ENCODE peak calls at places on chromosomes 6 and 20, in seven cellular contexts. Q, V, P, W, U, H and N are unnamed samples.

GRCh38 chr6:114042267-114043075 is 71.5 kb upstream of the HDAC2 start:
- DNase-seq in Q (peak; percentile 31), V (no peak), P (no peak), W (no peak), U (no peak), H (peak; percentile 27), N (no peak)

GRCh38 chr6:120010075-120010474 is 660.5 kb upstream of the MAN1A1 start:
- DNase-seq in Q (no peak), V (no peak), P (no peak), W (no peak), U (no peak), H (no peak), N (no peak)

GRCh38 chr6:156421933-156422332 is 355.2 kb upstream of the ARID1B start:
- DNase-seq in Q (no peak), V (no peak), P (no peak), W (no peak), U (no peak), H (no peak), N (no peak)

GRCh38 chr20:49276895-49277785 is 717 bp downstream of the ZNFX1 start:
- DNase-seq in Q (no peak), V (peak; percentile 15), P (peak; percentile 68), W (peak; percentile 71), U (no peak), H (no peak), N (peak; percentile 86)

GRCh38 chr6:86192123-86192522 is 549.4 kb upstream of the SYNCRIP start:
- DNase-seq in Q (peak; percentile 4), V (no peak), P (no peak), W (no peak), U (no peak), H (no peak), N (peak; percentile 7)

GRCh38 chr6:72784581-72784980 is 162.7 kb downstream of the KCNQ5 start:
- DNase-seq in Q (peak; percentile 48), V (no peak), P (no peak), W (no peak), U (no peak), H (peak; percentile 51), N (no peak)

GRCh38 chr6:104689551-104690205 is 170.0 kb downstream of the HACE1 start:
- DNase-seq in Q (peak; percentile 44), V (no peak), P (no peak), W (no peak), U (no peak), H (peak; percentile 22), N (no peak)

GRCh38 chr20:44768854-44769480 is 23.3 kb downstream of the KCNK15 start:
- DNase-seq in Q (no peak), V (no peak), P (no peak), W (no peak), U (no peak), H (no peak), N (no peak)

GRCh38 chr20:25296094-25297093 is 48.5 kb downstream of the PYGB start:
- DNase-seq in Q (no peak), V (no peak), P (no peak), W (no peak), U (no peak), H (peak; percentile 13), N (peak; percentile 51)

GRCh38 chr20:32623667-32624157 is 38.6 kb upstream of the NOL4L start:
- DNase-seq in Q (no peak), V (peak; percentile 35), P (no peak), W (no peak), U (no peak), H (no peak), N (no peak)
- TF ChIP-seq CTCF in Q (no peak), V (peak; percentile 49), P (no peak), W (no peak), U (no peak), H (no peak), N (no peak)

GRCh38 chr6:150897400-150897943 is 32.0 kb downstream of the MTHFD1L start:
- DNase-seq in Q (no peak), V (no peak), P (no peak), W (no peak), U (no peak), H (no peak), N (no peak)

GRCh38 chr6:150895898-150896632 is 30.6 kb downstream of the MTHFD1L start:
- DNase-seq in Q (no peak), V (no peak), P (no peak), W (no peak), U (no peak), H (no peak), N (no peak)

GRCh38 chr6:150894191-150894744 is 28.8 kb downstream of the MTHFD1L start:
- DNase-seq in Q (no peak), V (no peak), P (no peak), W (no peak), U (no peak), H (no peak), N (no peak)

GRCh38 chr6:150891886-150892485 is 26.5 kb downstream of the MTHFD1L start:
- DNase-seq in Q (peak; percentile 90), V (peak; percentile 46), P (peak; percentile 84), W (peak; percentile 92), U (peak; percentile 50), H (peak; percentile 87), N (peak; percentile 68)

GRCh38 chr6:150894935-150895686 is 29.6 kb downstream of the MTHFD1L start:
- DNase-seq in Q (no peak), V (no peak), P (no peak), W (no peak), U (no peak), H (peak; percentile 50), N (peak; percentile 29)
- TF ChIP-seq CTCF in Q (peak; percentile 9), V (no peak), P (no peak), W (no peak), U (no peak), H (no peak), N (no peak)

GRCh38 chr20:14198416-14198815 is 139.0 kb downstream of the FLRT3 start:
- DNase-seq in Q (no peak), V (no peak), P (no peak), W (no peak), U (no peak), H (no peak), N (no peak)
- TF ChIP-seq CTCF in Q (no peak), V (no peak), P (no peak), W (no peak), U (no peak), H (no peak), N (no peak)

GRCh38 chr6:138290563-138290962 is 72.3 kb upstream of the PBOV1 start:
- DNase-seq in Q (no peak), V (no peak), P (no peak), W (no peak), U (no peak), H (no peak), N (no peak)

GRCh38 chr6:138291849-138292181 is 73.5 kb upstream of the PBOV1 start:
- DNase-seq in Q (no peak), V (no peak), P (no peak), W (no peak), U (no peak), H (no peak), N (no peak)

GRCh38 chr6:138287144-138287955 is 69.1 kb upstream of the PBOV1 start:
- DNase-seq in Q (peak; percentile 18), V (peak; percentile 37), P (no peak), W (peak; percentile 77), U (no peak), H (peak; percentile 44), N (peak; percentile 71)

GRCh38 chr6:138291036-138291848 is 73.0 kb upstream of the PBOV1 start:
- DNase-seq in Q (no peak), V (no peak), P (no peak), W (peak; percentile 63), U (no peak), H (no peak), N (no peak)

GRCh38 chr6:138289739-138290138 is 71.4 kb upstream of the PBOV1 start:
- DNase-seq in Q (no peak), V (peak; percentile 41), P (no peak), W (peak; percentile 67), U (no peak), H (no peak), N (peak; percentile 13)
- TF ChIP-seq CTCF in Q (peak; percentile 2), V (peak; percentile 63), P (no peak), W (no peak), U (no peak), H (peak; percentile 5), N (no peak)